ENCODE peak calls at places on chromosomes 4 and X, in eight cellular contexts. R is NCI-H1417 treated with DMSO at 0.1 percent for 48 hours, E is neural crest cell, K is NCI-H1092 treated with DMSO at 0.1 percent for 48 hours, P is neural progenitor cell, M is kidney glomerular epithelial cell, B is fibroblast of pulmonary artery, T is DMS 273 treated with DMSO at 0.1 percent for 48 hours. A is an unnamed sample.

GRCh38 chrX:44431206-44431605 is 87.7 kb upstream of the EFHC2 start:
- DNase-seq in R (no peak), E (no peak), K (no peak), P (no peak), M (peak), B (peak), T (no peak), A (peak)

GRCh38 chr4:40254961-40255721 is 58.3 kb downstream of the RHOH start:
- DNase-seq in R (no peak), E (no peak), K (no peak), P (no peak), M (no peak), B (peak), T (no peak), A (no peak)

GRCh38 chrX:135432453-135432852 is 10.7 kb downstream of the SMIM10L2A start:
- DNase-seq in R (no peak), E (no peak), K (no peak), P (no peak), M (no peak), B (no peak), T (no peak), A (no peak)

GRCh38 chrX:116317409-116317808 is 119.0 kb upstream of the SLC6A14 start:
- DNase-seq in R (no peak), E (no peak), K (no peak), P (peak), M (no peak), B (peak), T (no peak), A (no peak)

GRCh38 chr4:81796790-81797528 is 325.3 kb upstream of the RASGEF1B start:
- DNase-seq in R (no peak), E (no peak), K (no peak), P (no peak), M (no peak), B (no peak), T (no peak), A (no peak)

GRCh38 chr4:122603156-122603574 is 17.7 kb downstream of the IL21 start:
- DNase-seq in R (no peak), E (no peak), K (no peak), P (no peak), M (no peak), B (no peak), T (no peak), A (no peak)

GRCh38 chr4:13276357-13276756 is 207.8 kb downstream of the RAB28 start:
- DNase-seq in R (no peak), E (no peak), K (no peak), P (no peak), M (no peak), B (no peak), T (no peak), A (no peak)

GRCh38 chrX:124211312-124211942 is 121.0 kb upstream of the TEX13D start:
- DNase-seq in R (peak), E (no peak), K (peak), P (peak), M (peak), B (peak), T (no peak), A (no peak)

GRCh38 chr4:24121395-24122175 is 231.7 kb upstream of the PPARGC1A start:
- DNase-seq in R (no peak), E (no peak), K (no peak), P (no peak), M (no peak), B (no peak), T (no peak), A (no peak)

GRCh38 chrX:3094261-3094660 is 53.0 kb downstream of the ARSF start:
- DNase-seq in R (no peak), E (no peak), K (no peak), P (no peak), M (no peak), B (peak), T (no peak), A (no peak)

GRCh38 chrX:44954562-44954961 is 81.6 kb downstream of the KDM6A start:
- DNase-seq in R (no peak), E (no peak), K (peak), P (no peak), M (no peak), B (no peak), T (no peak), A (no peak)

GRCh38 chr4:10731162-10731561 is 46.6 kb upstream of the CLNK start:
- DNase-seq in R (no peak), E (no peak), K (no peak), P (no peak), M (no peak), B (no peak), T (no peak), A (no peak)

GRCh38 chr4:185771696-185772390 is 40.2 kb downstream of the SORBS2 start:
- DNase-seq in R (no peak), E (no peak), K (no peak), P (no peak), M (no peak), B (peak), T (no peak), A (no peak)

GRCh38 chrX:138939038-138939437 is 227.5 kb upstream of the FGF13 start:
- DNase-seq in R (no peak), E (no peak), K (no peak), P (no peak), M (no peak), B (no peak), T (no peak), A (no peak)

GRCh38 chr4:139454646-139455045 is 725 bp downstream of the RAB33B start:
- DNase-seq in R (no peak), E (no peak), K (no peak), P (no peak), M (no peak), B (peak), T (no peak), A (no peak)